ENCODE peak calls at places on chromosomes 1 and 21, in five cellular contexts. One of them, this sample, is unnamed.

GRCh38 chr1:166813508-166814223 is 25.6 kb upstream of the POGK start:
- DNase-seq in GM12878: no peak
- DNase-seq in K562: no peak
- DNase-seq in GM23338: no peak
- DNase-seq in A549: no peak
- DNase-seq in this sample: no peak

GRCh38 chr21:21200939-21201610 is 202.9 kb downstream of the NCAM2 start:
- DNase-seq in GM23338: no peak
- DNase-seq in GM12878: no peak
- DNase-seq in K562: no peak
- DNase-seq in A549: no peak
- DNase-seq in this sample: no peak

GRCh38 chr1:94783342-94784264 is 36.6 kb upstream of the SLC44A3 start:
- DNase-seq in A549: no peak
- DNase-seq in GM12878: no peak
- DNase-seq in GM23338: no peak
- DNase-seq in K562: no peak
- DNase-seq in this sample: no peak

GRCh38 chr1:165452336-165453130 is 7.6 kb upstream of the RXRG start:
- DNase-seq in GM12878: no peak
- DNase-seq in GM23338: no peak
- DNase-seq in K562: no peak
- DNase-seq in A549: no peak
- DNase-seq in this sample: no peak

GRCh38 chr21:45379171-45379900 is 25.6 kb upstream of the COL18A1 start:
- DNase-seq in GM23338: no peak
- DNase-seq in K562: no peak
- DNase-seq in A549: no peak
- DNase-seq in GM12878: no peak
- DNase-seq in this sample: no peak

GRCh38 chr1:28450561-28450960 is 55.3 kb upstream of the RCC1 start:
- DNase-seq in GM12878: no peak
- DNase-seq in GM23338: no peak
- DNase-seq in A549: no peak
- DNase-seq in K562: no peak
- DNase-seq in this sample: no peak

GRCh38 chr1:217315346-217315745 is 315.5 kb downstream of the GPATCH2 start:
- DNase-seq in GM23338: no peak
- DNase-seq in A549: no peak
- DNase-seq in K562: no peak
- DNase-seq in GM12878: no peak
- DNase-seq in this sample: no peak

GRCh38 chr1:1191734-1192133 is 14.7 kb downstream of the TNFRSF18 start:
- DNase-seq in GM23338: peak; percentile 35
- DNase-seq in A549: no peak
- DNase-seq in K562: no peak
- DNase-seq in GM12878: no peak
- DNase-seq in this sample: no peak

GRCh38 chr1:920506-920905 is 3.2 kb upstream of the SAMD11 start:
- DNase-seq in GM12878: no peak
- DNase-seq in K562: no peak
- DNase-seq in A549: no peak
- DNase-seq in GM23338: no peak
- DNase-seq in this sample: no peak

GRCh38 chr1:214791961-214792360 is 189.0 kb downstream of the CENPF start:
- DNase-seq in A549: no peak
- DNase-seq in GM12878: no peak
- DNase-seq in K562: no peak
- DNase-seq in GM23338: no peak
- DNase-seq in this sample: no peak

GRCh38 chr21:21213297-21213696 is 215.1 kb downstream of the NCAM2 start:
- DNase-seq in K562: no peak
- DNase-seq in A549: no peak
- DNase-seq in GM12878: no peak
- DNase-seq in GM23338: no peak
- DNase-seq in this sample: no peak

GRCh38 chr1:33742663-33743062 is 121.2 kb upstream of the HMGB4 start:
- DNase-seq in GM12878: no peak
- DNase-seq in K562: no peak
- DNase-seq in A549: no peak
- DNase-seq in GM23338: no peak
- DNase-seq in this sample: no peak

GRCh38 chr1:192474080-192474683 is 101.4 kb upstream of the RGS1 start:
- DNase-seq in GM23338: peak; percentile 71
- DNase-seq in GM12878: no peak
- DNase-seq in A549: peak; percentile 30
- DNase-seq in K562: peak; percentile 54
- DNase-seq in this sample: peak; percentile 10

GRCh38 chr1:159845751-159846531 is 16.5 kb downstream of the VSIG8 start:
- DNase-seq in K562: no peak
- DNase-seq in A549: no peak
- DNase-seq in GM23338: no peak
- DNase-seq in GM12878: no peak
- DNase-seq in this sample: peak; percentile 51

GRCh38 chr1:61051455-61052392 is 30.6 kb upstream of the NFIA start:
- DNase-seq in GM12878: no peak
- DNase-seq in K562: peak; percentile 18
- DNase-seq in GM23338: peak; percentile 78
- DNase-seq in A549: no peak
- DNase-seq in this sample: no peak

GRCh38 chr1:204873714-204874113 is 3.1 kb downstream of the NFASC start:
- DNase-seq in GM23338: no peak
- DNase-seq in K562: no peak
- DNase-seq in A549: no peak
- DNase-seq in GM12878: no peak
- DNase-seq in this sample: no peak

GRCh38 chr1:203065191-203065590 is 20.6 kb downstream of the MYOG start:
- DNase-seq in GM23338: no peak
- DNase-seq in A549: no peak
- DNase-seq in K562: no peak
- DNase-seq in GM12878: no peak
- DNase-seq in this sample: no peak

GRCh38 chr1:207807395-207808321 is 55.8 kb downstream of the CD46 start:
- DNase-seq in GM12878: no peak
- DNase-seq in K562: peak; percentile 33
- DNase-seq in GM23338: no peak
- DNase-seq in A549: no peak
- DNase-seq in this sample: no peak

GRCh38 chr21:28776251-28776650 is 216.4 kb downstream of the LTN1 start:
- DNase-seq in K562: no peak
- DNase-seq in GM23338: no peak
- DNase-seq in GM12878: no peak
- DNase-seq in A549: no peak
- DNase-seq in this sample: no peak

GRCh38 chr1:66773227-66773626 is 21.0 kb downstream of the DYNLT5 start:
- DNase-seq in GM23338: no peak
- DNase-seq in A549: no peak
- DNase-seq in GM12878: no peak
- DNase-seq in K562: no peak
- DNase-seq in this sample: no peak

GRCh38 chr1:10694274-10694632 is 102.2 kb downstream of the CASZ1 start:
- DNase-seq in K562: no peak
- DNase-seq in GM23338: peak; percentile 73
- DNase-seq in A549: peak; percentile 72
- DNase-seq in GM12878: no peak
- DNase-seq in this sample: no peak

GRCh38 chr1:244640917-244641316 is 12.0 kb upstream of the DESI2 start:
- DNase-seq in GM23338: no peak
- DNase-seq in K562: no peak
- DNase-seq in GM12878: no peak
- DNase-seq in A549: no peak
- DNase-seq in this sample: no peak

GRCh38 chr1:244639561-244639960 is 13.4 kb upstream of the DESI2 start:
- DNase-seq in GM12878: no peak
- DNase-seq in K562: no peak
- DNase-seq in GM23338: no peak
- DNase-seq in A549: no peak
- DNase-seq in this sample: no peak

GRCh38 chr1:244642526-244642925 is 10.4 kb upstream of the DESI2 start:
- DNase-seq in A549: no peak
- DNase-seq in K562: no peak
- DNase-seq in GM23338: no peak
- DNase-seq in GM12878: no peak
- DNase-seq in this sample: no peak

GRCh38 chr1:244633140-244633539 is 19.8 kb upstream of the DESI2 start:
- DNase-seq in GM12878: no peak
- DNase-seq in A549: no peak
- DNase-seq in GM23338: no peak
- DNase-seq in K562: no peak
- DNase-seq in this sample: no peak

DNA sequence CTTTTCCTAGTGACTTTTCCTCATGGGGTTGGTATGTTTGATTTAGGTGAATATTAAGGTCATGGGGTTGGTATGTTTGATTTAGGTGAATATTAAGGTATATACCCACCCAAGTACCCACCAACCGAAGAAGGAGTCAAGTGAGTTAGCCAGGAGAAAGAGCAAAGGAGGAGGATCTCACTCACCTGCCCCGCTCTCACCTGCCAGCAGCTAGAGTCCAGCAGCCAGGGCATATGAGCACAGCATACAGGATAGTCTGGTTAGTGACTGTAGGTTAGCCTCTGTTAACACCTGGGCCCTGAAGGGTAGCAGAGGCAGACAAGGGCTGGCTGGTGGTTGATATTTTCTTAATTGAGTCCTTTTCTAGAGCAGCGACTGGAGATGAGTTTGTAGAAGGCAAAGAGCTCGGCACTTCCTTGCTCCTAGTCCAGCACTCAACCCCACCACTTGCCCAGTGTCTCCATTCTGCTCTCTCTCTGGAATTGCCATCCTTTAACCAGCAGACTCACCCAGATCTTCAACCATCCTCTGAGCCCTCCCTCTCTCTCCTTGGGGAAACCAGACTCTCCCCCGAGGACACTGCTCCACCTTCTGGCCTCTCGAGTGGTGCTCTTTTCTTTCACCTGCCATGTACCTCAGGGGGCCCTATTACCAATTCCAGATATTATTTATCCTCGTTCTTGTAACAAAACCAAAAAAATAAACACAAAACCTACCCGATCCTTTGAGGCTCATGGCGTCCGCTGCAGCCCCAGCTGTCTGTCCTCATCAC is 16.3 kb upstream of the DESI2 start:
- DNase-seq in GM23338: peak; percentile 33
- DNase-seq in GM12878: no peak
- DNase-seq in A549: no peak
- DNase-seq in K562: no peak
- DNase-seq in this sample: no peak
- TF ChIP-seq JUNB in GM23338: no peak
- TF ChIP-seq JUNB in GM12878: no peak
- TF ChIP-seq JUNB in A549: no peak
- TF ChIP-seq JUNB in K562: no peak
- TF ChIP-seq JUNB in this sample: no peak

DNA sequence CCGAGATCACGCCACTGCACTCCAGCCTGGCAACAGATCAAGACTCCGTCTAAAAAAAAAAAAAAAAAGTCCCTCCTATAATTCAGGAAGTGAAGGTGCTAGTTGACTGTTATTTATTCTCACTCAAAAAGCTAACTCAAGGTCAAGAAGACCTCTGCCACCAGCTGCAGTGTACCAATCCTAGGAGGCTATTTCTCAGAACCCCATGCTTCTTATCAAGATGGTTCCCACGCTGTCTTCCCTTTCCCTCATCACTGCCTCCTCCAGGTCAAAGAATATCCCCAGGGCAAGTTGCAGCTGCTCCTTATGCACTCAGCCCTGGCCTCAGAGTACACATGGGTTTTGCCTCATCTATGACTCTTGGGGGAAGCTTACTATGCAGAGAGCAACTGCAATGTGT is 53.6 kb downstream of the RERE start:
- DNase-seq in GM12878: peak; percentile 84
- DNase-seq in GM23338: peak; percentile 66
- DNase-seq in K562: peak; percentile 54
- DNase-seq in A549: no peak
- DNase-seq in this sample: no peak
- TF ChIP-seq CTCF in GM12878: peak; percentile 19
- TF ChIP-seq CTCF in GM23338: peak; percentile 49
- TF ChIP-seq CTCF in K562: peak; percentile 73
- TF ChIP-seq CTCF in A549: no peak
- TF ChIP-seq CTCF in this sample: no peak

GRCh38 chr1:154848983-154849382 is 21.1 kb downstream of the KCNN3 start:
- DNase-seq in GM12878: no peak
- DNase-seq in GM23338: no peak
- DNase-seq in K562: no peak
- DNase-seq in A549: no peak
- DNase-seq in this sample: no peak

GRCh38 chr1:154846921-154847442 is 23.1 kb downstream of the KCNN3 start:
- DNase-seq in GM12878: no peak
- DNase-seq in A549: no peak
- DNase-seq in GM23338: no peak
- DNase-seq in K562: no peak
- DNase-seq in this sample: no peak

GRCh38 chr1:154849645-154850131 is 20.4 kb downstream of the KCNN3 start:
- DNase-seq in K562: no peak
- DNase-seq in A549: no peak
- DNase-seq in GM23338: no peak
- DNase-seq in GM12878: peak; percentile 60
- DNase-seq in this sample: no peak

GRCh38 chr1:154845879-154846278 is 24.2 kb downstream of the KCNN3 start:
- DNase-seq in GM12878: no peak
- DNase-seq in K562: no peak
- DNase-seq in GM23338: no peak
- DNase-seq in A549: no peak
- DNase-seq in this sample: no peak

GRCh38 chr1:154847891-154848290 is 22.2 kb downstream of the KCNN3 start:
- DNase-seq in K562: no peak
- DNase-seq in A549: no peak
- DNase-seq in GM12878: no peak
- DNase-seq in GM23338: no peak
- DNase-seq in this sample: no peak
- TF ChIP-seq JUNB in K562: no peak
- TF ChIP-seq JUNB in A549: no peak
- TF ChIP-seq JUNB in GM12878: no peak
- TF ChIP-seq JUNB in GM23338: no peak
- TF ChIP-seq JUNB in this sample: no peak

DNA sequence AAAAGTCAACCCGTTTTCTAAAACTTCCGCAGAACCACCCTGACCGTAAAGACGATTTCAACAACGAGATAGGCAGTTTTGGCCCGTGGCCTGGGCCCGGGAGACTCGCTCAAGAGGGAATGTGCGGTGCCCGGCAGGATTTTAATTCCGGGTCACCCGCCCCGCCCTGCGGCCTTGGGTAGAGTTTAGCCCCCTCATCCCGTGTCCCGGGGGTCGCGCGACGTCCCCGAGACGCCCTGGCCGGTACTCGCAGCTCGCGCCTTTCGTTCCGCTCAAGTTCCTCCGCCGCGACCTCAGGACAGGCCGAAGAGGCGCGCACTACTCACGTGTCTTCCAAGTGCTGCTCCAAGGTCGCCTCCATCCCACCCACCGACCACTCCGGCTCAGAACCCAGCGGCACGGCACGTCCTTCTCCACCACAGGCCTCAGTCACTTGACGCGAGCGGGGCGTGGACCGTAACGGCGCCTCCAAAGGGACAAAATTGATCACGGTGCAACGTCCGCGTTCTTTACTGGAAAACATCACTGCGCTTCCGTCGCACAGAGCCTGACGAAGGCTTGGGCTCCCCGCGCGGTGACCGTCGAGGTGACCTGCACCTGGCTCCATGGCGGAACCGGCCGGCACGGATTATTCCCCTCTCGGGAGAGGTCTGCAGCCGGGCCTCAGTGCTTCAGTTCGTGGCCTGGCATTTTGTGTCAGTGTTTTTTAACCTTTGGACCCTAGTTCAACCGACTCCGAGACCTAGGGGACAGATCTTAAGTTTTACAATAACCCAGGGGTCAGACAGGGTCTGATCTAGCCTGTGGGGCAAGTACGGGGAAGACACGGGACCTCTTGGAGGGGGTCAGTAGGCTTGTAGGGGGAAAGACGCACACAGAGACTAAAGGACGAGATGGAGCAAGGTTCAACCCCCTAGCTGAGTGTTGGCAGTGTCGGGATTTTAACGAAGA is at the start of gene LAMTOR5:
- DNase-seq in GM23338: peak; percentile 92
- DNase-seq in A549: peak; percentile 61
- DNase-seq in GM12878: peak; percentile 86
- DNase-seq in K562: peak; percentile 85
- DNase-seq in this sample: peak; percentile 90
- TF ChIP-seq CTCF in GM23338: no peak
- TF ChIP-seq CTCF in A549: no peak
- TF ChIP-seq CTCF in GM12878: peak; percentile 12
- TF ChIP-seq CTCF in K562: no peak
- TF ChIP-seq CTCF in this sample: peak; percentile 37

This sample was measured in HepG2.